ENCODE peak calls at places on chromosomes 16 and 17, in four cellular contexts. N is tibial nerve; I is CD8-positive, alpha-beta T cell; Q is brain microvascular endothelial cell. J is an unnamed sample.

GRCh38 chr17:50565559-50566350 is 5.2 kb downstream of the CACNA1G start:
- DNase-seq in N (no peak), Q (no peak), I (no peak), J (no peak)

GRCh38 chr16:55323637-55324490 is at the start of gene IRX6:
- DNase-seq in Q (no peak), N (no peak), I (no peak), J (no peak)

GRCh38 chr17:70345061-70345460 is 175.7 kb downstream of the KCNJ2 start:
- DNase-seq in Q (no peak), I (no peak), N (no peak), J (no peak)

GRCh38 chr17:7844292-7845154 is 10.3 kb upstream of the TMEM88 start:
- DNase-seq in N (peak; percentile 88), Q (peak; percentile 93), I (peak; percentile 81), J (peak; percentile 97)

GRCh38 chr16:50644730-50645129 is 36.4 kb downstream of the SNX20 start:
- DNase-seq in I (peak; percentile 37), N (peak; percentile 31), Q (peak; percentile 6), J (no peak)

GRCh38 chr17:76432712-76433336 is 20.1 kb downstream of the UBE2O start:
- DNase-seq in Q (peak; percentile 36), I (no peak), N (no peak), J (no peak)

GRCh38 chr16:22232277-22233049 is 26.4 kb downstream of the EEF2K start:
- DNase-seq in Q (peak; percentile 42), N (no peak), I (no peak), J (no peak)

GRCh38 chr16:27326738-27327585 is 13.2 kb downstream of the IL4R start:
- DNase-seq in N (peak; percentile 85), Q (peak; percentile 93), I (peak; percentile 56), J (peak; percentile 95)

GRCh38 chr16:66120656-66121055 is 245.8 kb upstream of the CDH5 start:
- DNase-seq in I (no peak), Q (no peak), N (no peak), J (no peak)

GRCh38 chr17:42618442-42619150 is 9.1 kb downstream of the TUBG1 start:
- DNase-seq in I (no peak), N (no peak), Q (no peak), J (no peak)

GRCh38 chr16:19481291-19481690 is 40.6 kb downstream of the GDE1 start:
- DNase-seq in N (no peak), I (no peak), Q (no peak), J (no peak)

GRCh38 chr17:19238167-19238505 is 970 bp downstream of the EPN2 start:
- DNase-seq in Q (no peak), N (no peak), I (no peak), J (peak; percentile 70)

GRCh38 chr16:80656731-80657150 is 115.9 kb downstream of the DYNLRB2 start:
- DNase-seq in N (no peak), Q (no peak), I (peak; percentile 30), J (no peak)

GRCh38 chr17:8133398-8133797 is 9.5 kb upstream of the HES7 start:
- DNase-seq in Q (no peak), I (no peak), N (no peak), J (no peak)

GRCh38 chr16:2514333-2515179 is 804 bp downstream of the ATP6V0C start:
- DNase-seq in N (no peak), Q (no peak), I (peak; percentile 38), J (no peak)

GRCh38 chr17:63531022-63531965 is 8.1 kb downstream of the KCNH6 start:
- DNase-seq in N (no peak), I (no peak), Q (no peak), J (no peak)

GRCh38 chr16:11586375-11586855 is 304 bp downstream of the LITAF start:
- DNase-seq in N (no peak), Q (no peak), I (no peak), J (no peak)

GRCh38 chr17:45319239-45319703 is 2.5 kb upstream of the MAP3K14 start:
- DNase-seq in Q (peak; percentile 45), N (no peak), I (no peak), J (no peak)

GRCh38 chr17:76199466-76199865 is 40.8 kb downstream of the RNF157 start:
- DNase-seq in Q (no peak), I (peak; percentile 66), N (no peak), J (no peak)

GRCh38 chr17:11515901-11516300 is 82.4 kb upstream of the DNAH9 start:
- DNase-seq in Q (no peak), I (no peak), N (no peak), J (no peak)

GRCh38 chr17:7572588-7573323 is 6.7 kb upstream of the CD68 start:
- DNase-seq in N (peak; percentile 99), Q (peak; percentile 99), I (peak; percentile 100), J (peak; percentile 99)

GRCh38 chr16:30346286-30346685 is 8.8 kb downstream of the CD2BP2 start:
- DNase-seq in Q (no peak), I (no peak), N (no peak), J (no peak)

GRCh38 chr16:87806608-87807546 is 41.1 kb upstream of the KLHDC4 start:
- DNase-seq in Q (peak; percentile 76), N (no peak), I (peak; percentile 55), J (no peak)
- H3K4me3 ChIP-seq in Q (peak overlapping the region; percentile 40), N (peak overlapping the region; percentile 32), I (peak overlapping the region; percentile 48), J (peak overlapping the region; percentile 59)

DNA sequence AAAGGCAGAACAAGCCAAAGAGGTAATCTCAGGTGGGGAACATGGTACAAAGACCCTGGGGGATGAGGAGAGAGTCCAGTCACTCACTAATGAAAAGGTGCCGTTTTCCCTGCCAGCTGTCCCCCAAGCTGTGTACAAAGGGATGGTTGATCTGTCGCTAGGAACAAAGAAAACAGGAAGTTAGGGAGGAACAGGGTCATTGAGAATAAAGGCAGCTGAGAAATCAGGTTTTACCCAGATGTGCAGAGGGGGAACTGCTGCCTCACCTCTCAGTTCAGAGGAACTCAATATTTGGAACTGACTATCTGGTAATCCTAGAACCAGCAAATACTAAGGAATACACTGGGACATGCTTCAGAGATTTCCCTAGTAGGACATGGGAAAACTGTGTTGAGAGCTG is 1.5 kb downstream of the RSKR start:
- DNase-seq in N (no peak), Q (no peak), I (no peak), J (no peak)
- H3K36me3 ChIP-seq in N (peaks cover 19% of the 10 kb centered on the region), Q (peaks cover 60% of the 10 kb centered on the region), I (peaks cover 29% of the 10 kb centered on the region), J (peaks cover 37% of the 10 kb centered on the region)

GRCh38 chr17:58416937-58417299 is 416 bp downstream of the RNF43 start:
- DNase-seq in Q (no peak), I (no peak), N (no peak), J (no peak)
- H3K4me3 ChIP-seq in Q (no peak overlapping the region), I (no peak overlapping the region), N (peak overlapping the region; percentile 45), J (peak overlapping the region; percentile 53)

GRCh38 chr16:70254095-70254964 is 2.6 kb upstream of the EXOSC6 start:
- DNase-seq in I (no peak), N (no peak), Q (peak; percentile 56), J (no peak)
- H3K36me3 ChIP-seq in I (peaks cover 29% of the 10 kb centered on the region), N (peaks cover 39% of the 10 kb centered on the region), Q (peaks cover 76% of the 10 kb centered on the region), J (peaks cover 70% of the 10 kb centered on the region)

GRCh38 chr17:78214016-78214705 is at the start of gene BIRC5:
- DNase-seq in I (peak; percentile 91), Q (peak; percentile 63), N (peak; percentile 85), J (peak; percentile 31)
- H3K4me3 ChIP-seq in I (peak within 1 kb of the TSS; percentile 52), Q (peak within 1 kb of the TSS; percentile 89), N (peak within 1 kb of the TSS; percentile 52), J (peak within 1 kb of the TSS; percentile 59)

GRCh38 chr17:78820841-78821240 is 19.8 kb downstream of the USP36 start:
- DNase-seq in I (no peak), Q (no peak), N (no peak), J (no peak)
- H3K36me3 ChIP-seq in I (peaks cover 60% of the 10 kb centered on the region), Q (peaks cover 65% of the 10 kb centered on the region), N (peaks cover 41% of the 10 kb centered on the region), J (peaks cover 100% of the 10 kb centered on the region)

GRCh38 chr16:89523680-89524344 is 15.6 kb downstream of the SPG7 start:
- DNase-seq in Q (no peak), N (no peak), I (no peak), J (no peak)
- H3K4me3 ChIP-seq in Q (no peak overlapping the region), N (no peak overlapping the region), I (no peak overlapping the region), J (no peak overlapping the region)

GRCh38 chr17:5539286-5539685 is 45.0 kb downstream of the NLRP1 start:
- DNase-seq in Q (no peak), N (no peak), I (no peak), J (peak; percentile 25)
- H3K36me3 ChIP-seq in Q (no peaks in the 10 kb centered on the region), N (no peaks in the 10 kb centered on the region), I (peaks cover 55% of the 10 kb centered on the region), J (peaks cover 64% of the 10 kb centered on the region)